ENCODE peak calls at places on chromosomes 5 and 9, in ten cellular contexts. Y, D, L, G, P, J, T, U, Z and C are unnamed samples.
A peak's percentile ranks its signal among the peaks of the same experiment; 100 is the strongest.

GRCh38 chr5:38531518-38531917 is 24.9 kb downstream of the LIFR start:
- DNase-seq in J (no peak), G (no peak), Y (no peak), Z (no peak), L (no peak), U (no peak), P (no peak), D (no peak), T (no peak), C (no peak)

GRCh38 chr9:18438300-18438925 is 35.5 kb upstream of the ADAMTSL1 start:
- DNase-seq in T (no peak), P (no peak), Y (peak; percentile 72), G (peak; percentile 48), Z (no peak), J (no peak), U (peak; percentile 81), D (peak; percentile 69), L (no peak), C (no peak)

GRCh38 chr5:79464278-79464677 is 49.7 kb downstream of the HOMER1 start:
- DNase-seq in U (no peak), J (no peak), T (no peak), D (no peak), Z (no peak), P (no peak), L (no peak), Y (no peak), G (no peak), C (no peak)

GRCh38 chr9:122904466-122904822 is 715 bp downstream of the RC3H2 start:
- DNase-seq in P (peak; percentile 48), Z (peak; percentile 41), T (no peak), J (no peak), G (peak; percentile 66), L (peak; percentile 15), Y (peak; percentile 65), U (peak; percentile 75), D (peak; percentile 26), C (no peak)

GRCh38 chr5:56746553-56746952 is 68.8 kb upstream of the MAP3K1 start:
- DNase-seq in D (no peak), T (no peak), L (no peak), G (no peak), Y (no peak), Z (no peak), P (no peak), J (no peak), U (no peak), C (no peak)

GRCh38 chr9:16970321-16970720 is 99.9 kb upstream of the BNC2 start:
- DNase-seq in Z (peak; percentile 87), P (no peak), U (no peak), D (no peak), G (no peak), J (no peak), Y (peak; percentile 89), T (peak; percentile 74), L (no peak), C (no peak)

GRCh38 chr5:122091942-122092600 is 14.0 kb upstream of the LOX start:
- DNase-seq in J (peak; percentile 77), Z (peak; percentile 79), T (no peak), L (no peak), U (peak; percentile 81), P (peak; percentile 39), D (no peak), G (peak; percentile 69), Y (peak; percentile 81), C (no peak)

GRCh38 chr5:181223041-181223728 is at the start of gene TRIM41:
- DNase-seq in T (peak; percentile 93), J (peak; percentile 86), Y (peak; percentile 99), L (peak; percentile 97), D (peak; percentile 99), U (peak; percentile 99), Z (peak; percentile 99), G (peak; percentile 99), P (peak; percentile 90), C (peak; percentile 94)

GRCh38 chr5:148748702-148749101 is 77.7 kb upstream of the ADRB2 start:
- DNase-seq in P (no peak), Y (no peak), T (no peak), L (no peak), G (no peak), D (no peak), Z (no peak), U (no peak), J (no peak), C (no peak)

GRCh38 chr5:72543811-72544210 is 36.6 kb upstream of the ZNF366 start:
- DNase-seq in L (no peak), D (no peak), U (no peak), Y (no peak), Z (no peak), G (no peak), P (no peak), T (no peak), J (no peak), C (no peak)

GRCh38 chr9:125683486-125683885 is 23.5 kb downstream of the MAPKAP1 start:
- DNase-seq in G (no peak), D (no peak), L (no peak), Z (peak; percentile 8), J (no peak), P (no peak), T (peak; percentile 27), Y (peak; percentile 61), U (no peak), C (no peak)

DNA sequence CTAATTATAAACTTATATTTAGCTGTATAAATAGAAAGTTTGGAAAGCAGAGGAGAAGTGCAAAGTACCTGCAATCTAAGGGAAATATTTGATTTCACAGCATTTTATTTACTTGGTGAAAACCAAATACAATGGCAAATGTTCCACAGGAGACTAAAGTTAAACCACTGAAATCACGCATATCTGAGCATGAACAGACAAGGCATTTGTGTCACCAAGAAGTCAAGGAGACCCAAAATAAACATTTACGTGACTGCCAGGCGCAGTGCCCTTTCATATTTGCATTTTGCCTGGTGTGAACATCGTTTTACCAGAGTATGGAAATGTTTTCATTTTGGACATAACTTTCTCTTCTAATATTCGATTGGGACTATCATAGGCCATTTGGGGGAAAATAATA is 20.6 kb downstream of the UGCG start:
- DNase-seq in D (no peak), L (no peak), J (no peak), Y (no peak), G (no peak), T (no peak), U (no peak), Z (no peak), P (no peak), C (no peak)
- H3K4me3 ChIP-seq in D (no peak overlapping the region), L (no peak overlapping the region), J (no peak overlapping the region), Y (no peak overlapping the region), G (no peak overlapping the region), T (no peak overlapping the region), U (no peak overlapping the region), Z (no peak overlapping the region), P (no peak overlapping the region), C (no peak overlapping the region)

GRCh38 chr9:124410321-124410913 is 4.8 kb downstream of the PSMB7 start:
- DNase-seq in G (peak; percentile 31), Z (no peak), Y (peak; percentile 62), P (no peak), T (no peak), U (peak; percentile 38), D (no peak), J (no peak), L (no peak), C (no peak)
- H3K4me3 ChIP-seq in G (no peak overlapping the region), Z (no peak overlapping the region), Y (peak overlapping the region; percentile 0), P (no peak overlapping the region), T (no peak overlapping the region), U (no peak overlapping the region), D (no peak overlapping the region), J (no peak overlapping the region), L (no peak overlapping the region), C (no peak overlapping the region)

GRCh38 chr5:179860301-179860700 is 1.7 kb upstream of the MRNIP start:
- DNase-seq in T (no peak), G (no peak), Z (no peak), D (no peak), P (no peak), U (peak; percentile 32), L (no peak), J (no peak), Y (peak; percentile 22), C (no peak)
- H3K4me3 ChIP-seq in T (no peak overlapping the region), G (no peak overlapping the region), Z (peak overlapping the region; percentile 91), D (no peak overlapping the region), P (no peak overlapping the region), U (no peak overlapping the region), L (no peak overlapping the region), J (no peak overlapping the region), Y (peak overlapping the region; percentile 84), C (no peak overlapping the region)

DNA sequence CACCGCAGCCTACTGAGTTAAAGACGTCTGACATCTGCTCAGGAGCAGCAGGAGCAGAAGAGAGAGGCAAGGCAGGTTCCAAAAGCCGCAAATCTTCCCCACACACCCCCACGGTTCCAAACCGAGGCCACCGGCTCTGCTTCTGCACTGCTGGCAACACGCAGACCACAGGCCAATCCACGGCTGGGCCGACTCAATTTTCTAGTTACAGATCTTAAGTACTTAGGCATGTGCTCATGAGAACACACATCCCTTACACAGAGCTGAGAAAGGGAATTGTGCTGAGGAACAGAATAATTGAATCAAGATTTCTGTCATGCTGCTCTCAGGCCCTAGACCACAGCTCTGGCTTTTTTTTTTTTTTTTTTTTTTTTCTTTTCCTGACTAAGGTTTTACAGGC is 32.6 kb downstream of the PAX5 start:
- DNase-seq in L (no peak), Y (no peak), G (no peak), J (no peak), T (no peak), P (no peak), Z (peak; percentile 16), U (no peak), D (no peak), C (no peak)
- H3K4me3 ChIP-seq in L (no peak overlapping the region), Y (no peak overlapping the region), G (no peak overlapping the region), J (no peak overlapping the region), T (no peak overlapping the region), P (no peak overlapping the region), Z (no peak overlapping the region), U (no peak overlapping the region), D (no peak overlapping the region), C (no peak overlapping the region)

GRCh38 chr9:21988056-21988990 is 5.9 kb downstream of the CDKN2A start:
- DNase-seq in Y (no peak), D (no peak), U (no peak), Z (no peak), P (no peak), G (no peak), J (no peak), L (no peak), T (no peak), C (no peak)
- H3K4me3 ChIP-seq in Y (peak overlapping the region; percentile 59), D (no peak overlapping the region), U (no peak overlapping the region), Z (peak overlapping the region; percentile 53), P (no peak overlapping the region), G (no peak overlapping the region), J (peak overlapping the region; percentile 10), L (no peak overlapping the region), T (no peak overlapping the region), C (no peak overlapping the region)

GRCh38 chr5:90558344-90559192 is at the start of gene ADGRV1:
- DNase-seq in G (peak; percentile 45), Z (peak; percentile 23), L (no peak), J (no peak), U (peak; percentile 98), P (peak; percentile 80), T (no peak), Y (peak; percentile 30), D (peak; percentile 26), C (no peak)
- H3K4me3 ChIP-seq in G (peak within 1 kb of the TSS; percentile 51), Z (peak within 1 kb of the TSS; percentile 24), L (no peak within 1 kb of the TSS), J (peak within 1 kb of the TSS; percentile 12), U (peak within 1 kb of the TSS; percentile 80), P (peak within 1 kb of the TSS; percentile 53), T (peak within 1 kb of the TSS; percentile 11), Y (peak within 1 kb of the TSS; percentile 38), D (peak within 1 kb of the TSS; percentile 22), C (no peak within 1 kb of the TSS)

GRCh38 chr9:21432640-21433425 is 7.4 kb upstream of the IFNA1 start:
- DNase-seq in J (no peak), Z (no peak), L (no peak), Y (no peak), T (no peak), G (no peak), P (no peak), U (no peak), D (no peak), C (no peak)
- H3K4me3 ChIP-seq in J (no peak overlapping the region), Z (no peak overlapping the region), L (no peak overlapping the region), Y (no peak overlapping the region), T (no peak overlapping the region), G (no peak overlapping the region), P (no peak overlapping the region), U (no peak overlapping the region), D (no peak overlapping the region), C (no peak overlapping the region)